ENCODE peak calls at places on chromosomes 4 and X, in ten cellular contexts. One of them, this sample, is unnamed.

GRCh38 chrX:66166671-66167070 is 2.6 kb downstream of the HEPH start:
- DNase-seq in left colon: no peak
- DNase-seq in neural progenitor cell: no peak
- DNase-seq in GM10248: no peak
- DNase-seq in fibroblast of mammary gland: no peak
- DNase-seq in K562: no peak
- DNase-seq in heart right ventricle: no peak
- DNase-seq in breast epithelium: no peak
- DNase-seq in AG09319: no peak
- DNase-seq in immature natural killer cell: no peak
- DNase-seq in this sample: no peak

GRCh38 chrX:10922158-10922557 is 189.0 kb upstream of the HCCS start:
- DNase-seq in left colon: no peak
- DNase-seq in AG09319: peak
- DNase-seq in heart right ventricle: no peak
- DNase-seq in breast epithelium: no peak
- DNase-seq in K562: no peak
- DNase-seq in immature natural killer cell: no peak
- DNase-seq in fibroblast of mammary gland: peak
- DNase-seq in neural progenitor cell: no peak
- DNase-seq in GM10248: no peak
- DNase-seq in this sample: no peak

GRCh38 chr4:94290245-94290644 is 52.4 kb downstream of the HPGDS start:
- DNase-seq in left colon: no peak
- DNase-seq in fibroblast of mammary gland: no peak
- DNase-seq in K562: no peak
- DNase-seq in immature natural killer cell: no peak
- DNase-seq in heart right ventricle: no peak
- DNase-seq in breast epithelium: no peak
- DNase-seq in neural progenitor cell: no peak
- DNase-seq in AG09319: no peak
- DNase-seq in GM10248: no peak
- DNase-seq in this sample: no peak

GRCh38 chr4:146436423-146437162 is 85.1 kb downstream of the SLC10A7 start:
- DNase-seq in AG09319: no peak
- DNase-seq in immature natural killer cell: no peak
- DNase-seq in K562: no peak
- DNase-seq in fibroblast of mammary gland: peak
- DNase-seq in GM10248: no peak
- DNase-seq in breast epithelium: no peak
- DNase-seq in neural progenitor cell: peak
- DNase-seq in heart right ventricle: no peak
- DNase-seq in left colon: no peak
- DNase-seq in this sample: no peak

GRCh38 chr4:6926081-6926480 is 16.5 kb downstream of the TBC1D14 start:
- DNase-seq in fibroblast of mammary gland: no peak
- DNase-seq in heart right ventricle: no peak
- DNase-seq in neural progenitor cell: no peak
- DNase-seq in GM10248: no peak
- DNase-seq in left colon: no peak
- DNase-seq in AG09319: no peak
- DNase-seq in breast epithelium: no peak
- DNase-seq in K562: no peak
- DNase-seq in immature natural killer cell: no peak
- DNase-seq in this sample: no peak

GRCh38 chr4:122744229-122744628 is 11.7 kb downstream of the BBS12 start:
- DNase-seq in breast epithelium: peak
- DNase-seq in AG09319: no peak
- DNase-seq in heart right ventricle: no peak
- DNase-seq in GM10248: no peak
- DNase-seq in neural progenitor cell: no peak
- DNase-seq in fibroblast of mammary gland: peak
- DNase-seq in left colon: no peak
- DNase-seq in immature natural killer cell: no peak
- DNase-seq in K562: no peak
- DNase-seq in this sample: no peak

GRCh38 chr4:13248621-13249298 is 235.4 kb downstream of the RAB28 start:
- DNase-seq in neural progenitor cell: peak
- DNase-seq in AG09319: no peak
- DNase-seq in immature natural killer cell: no peak
- DNase-seq in heart right ventricle: no peak
- DNase-seq in fibroblast of mammary gland: peak
- DNase-seq in breast epithelium: no peak
- DNase-seq in GM10248: no peak
- DNase-seq in K562: peak
- DNase-seq in left colon: no peak
- DNase-seq in this sample: no peak

GRCh38 chr4:36322921-36323354 is 41.5 kb downstream of the DTHD1 start:
- DNase-seq in AG09319: no peak
- DNase-seq in breast epithelium: no peak
- DNase-seq in K562: no peak
- DNase-seq in left colon: no peak
- DNase-seq in neural progenitor cell: no peak
- DNase-seq in immature natural killer cell: peak
- DNase-seq in fibroblast of mammary gland: no peak
- DNase-seq in GM10248: peak
- DNase-seq in heart right ventricle: no peak
- DNase-seq in this sample: no peak

This sample was measured in cerebellar nuclear complex.